ENCODE peak calls at places on chromosomes 13 and 19, in six cellular contexts. X, R, G, D, H and C are unnamed samples.

GRCh38 chr13:96091164-96091931 is 1.4 kb downstream of the HS6ST3 start:
- DNase-seq in X (no peak), R (peak; percentile 8), G (peak; percentile 22), D (peak; percentile 53), H (no peak), C (no peak)

GRCh38 chr13:42548731-42549554 is 25.0 kb upstream of the TNFSF11 start:
- DNase-seq in X (peak; percentile 22), R (peak; percentile 84), G (peak; percentile 27), D (no peak), H (no peak), C (no peak)

GRCh38 chr19:17081672-17082630 is 6.4 kb downstream of the MYO9B start:
- DNase-seq in X (no peak), R (no peak), G (no peak), D (no peak), H (no peak), C (no peak)

GRCh38 chr19:50912727-50913716 is 1.8 kb upstream of the KLK4 start:
- DNase-seq in X (no peak), R (no peak), G (no peak), D (no peak), H (no peak), C (no peak)

GRCh38 chr13:91142572-91142971 is 204.9 kb upstream of the MIR17HG start:
- DNase-seq in X (no peak), R (no peak), G (peak; percentile 25), D (no peak), H (no peak), C (no peak)

GRCh38 chr19:6014551-6015135 is 36.7 kb upstream of the RANBP3 start:
- DNase-seq in X (no peak), R (no peak), G (no peak), D (no peak), H (no peak), C (no peak)

GRCh38 chr13:84645196-84646071 is 763.2 kb upstream of the SLITRK1 start:
- DNase-seq in X (no peak), R (no peak), G (peak; percentile 17), D (no peak), H (no peak), C (no peak)

GRCh38 chr19:19670070-19670551 is 1.5 kb downstream of the ZNF101 start:
- DNase-seq in X (no peak), R (no peak), G (no peak), D (peak; percentile 46), H (no peak), C (no peak)

GRCh38 chr13:28865312-28865711 is 45.2 kb downstream of the MTUS2 start:
- DNase-seq in X (no peak), R (no peak), G (no peak), D (no peak), H (no peak), C (no peak)

GRCh38 chr13:107650081-107650701 is 565.1 kb downstream of the LIG4 start:
- DNase-seq in X (no peak), R (peak; percentile 7), G (peak; percentile 25), D (peak; percentile 83), H (peak; percentile 15), C (no peak)

GRCh38 chr13:101465877-101466276 is 13.4 kb downstream of the ITGBL1 start:
- DNase-seq in X (no peak), R (no peak), G (peak; percentile 61), D (no peak), H (no peak), C (no peak)

GRCh38 chr13:57470491-57470890 is 161.1 kb upstream of the PCDH17 start:
- DNase-seq in X (no peak), R (no peak), G (no peak), D (no peak), H (no peak), C (no peak)

GRCh38 chr19:1849132-1849474 is 820 bp upstream of the REXO1 start:
- DNase-seq in X (no peak), R (no peak), G (no peak), D (no peak), H (no peak), C (no peak)

GRCh38 chr13:24097667-24098066 is 62.9 kb upstream of the SPATA13 start:
- DNase-seq in X (no peak), R (no peak), G (no peak), D (no peak), H (no peak), C (no peak)

GRCh38 chr13:70128098-70128497 is 19.8 kb upstream of the KLHL1 start:
- DNase-seq in X (no peak), R (no peak), G (no peak), D (no peak), H (no peak), C (no peak)

GRCh38 chr19:43522929-43523328 is 4.1 kb downstream of the ETHE1 start:
- DNase-seq in X (no peak), R (no peak), G (no peak), D (no peak), H (no peak), C (no peak)

GRCh38 chr13:30466841-30467252 is 1.1 kb upstream of the HMGB1 start:
- DNase-seq in X (no peak), R (peak; percentile 48), G (no peak), D (no peak), H (no peak), C (no peak)

GRCh38 chr13:36133950-36134349 is 2.8 kb upstream of the DCLK1 start:
- DNase-seq in X (no peak), R (no peak), G (no peak), D (no peak), H (no peak), C (no peak)

GRCh38 chr13:36362251-36362650 is 16.1 kb upstream of the SPART start:
- DNase-seq in X (no peak), R (no peak), G (peak; percentile 93), D (no peak), H (no peak), C (peak; percentile 61)

GRCh38 chr13:99227909-99228688 is 27.4 kb downstream of the UBAC2 start:
- DNase-seq in X (no peak), R (peak; percentile 20), G (no peak), D (no peak), H (no peak), C (no peak)

GRCh38 chr19:39160523-39160861 is 34.9 kb downstream of the PAK4 start:
- DNase-seq in X (no peak), R (no peak), G (peak; percentile 12), D (no peak), H (peak; percentile 42), C (no peak)

GRCh38 chr13:20006206-20006605 is 47.7 kb downstream of the ZMYM2 start:
- DNase-seq in X (no peak), R (no peak), G (peak; percentile 42), D (no peak), H (no peak), C (no peak)

GRCh38 chr19:38228491-38229439 is 4.7 kb upstream of the DPF1 start:
- DNase-seq in X (no peak), R (no peak), G (no peak), D (peak; percentile 74), H (no peak), C (no peak)

GRCh38 chr19:7333198-7334118 is 15.3 kb upstream of the ARHGEF18 start:
- DNase-seq in X (no peak), R (peak; percentile 65), G (peak; percentile 70), D (no peak), H (no peak), C (no peak)